ENCODE peak calls at places on chromosomes 6 and 20, in nine cellular contexts. N, A, F, P, J, C, B, I and U are unnamed samples. For H3K4me1, the result is how much of the 10 kb centered on the place peaks cover.

GRCh38 chr6:125741336-125741735 is 8.1 kb upstream of the HEY2 start:
- DNase-seq in F (no peak), C (no peak), P (no peak), B (no peak), J (no peak), I (no peak), N (no peak), A (no peak), U (no peak)

GRCh38 chr6:126628125-126628524 is 288.2 kb downstream of the CENPW start:
- DNase-seq in B (no peak), P (no peak), C (no peak), N (no peak), F (no peak), I (no peak), A (no peak), J (no peak), U (no peak)

GRCh38 chr6:33279971-33280511 is 3.1 kb downstream of the B3GALT4 start:
- DNase-seq in P (no peak), N (no peak), C (no peak), J (no peak), I (peak), A (peak), B (no peak), F (no peak), U (no peak)

GRCh38 chr6:121335111-121336008 is 1.1 kb upstream of the TBC1D32 start:
- DNase-seq in N (no peak), A (no peak), I (no peak), P (no peak), C (no peak), F (no peak), B (no peak), J (no peak), U (no peak)

GRCh38 chr6:121794630-121795029 is 359.2 kb downstream of the GJA1 start:
- DNase-seq in B (no peak), N (no peak), I (peak), P (no peak), F (no peak), J (peak), C (no peak), A (peak), U (no peak)

GRCh38 chr6:25503686-25504085 is 148.3 kb upstream of the SCGN start:
- DNase-seq in B (no peak), N (no peak), P (no peak), C (no peak), J (no peak), F (no peak), A (no peak), I (no peak), U (no peak)

GRCh38 chr6:39927159-39927558 is 7.1 kb downstream of the MOCS1 start:
- DNase-seq in J (no peak), I (no peak), N (no peak), F (no peak), C (no peak), B (no peak), P (no peak), A (peak), U (no peak)

GRCh38 chr6:33661118-33661838 is 40.2 kb downstream of the ITPR3 start:
- DNase-seq in B (no peak), I (no peak), F (no peak), N (no peak), P (no peak), A (no peak), J (no peak), C (no peak), U (no peak)

GRCh38 chr20:48799315-48800105 is 28.3 kb downstream of the PREX1 start:
- DNase-seq in B (no peak), I (no peak), J (no peak), P (no peak), A (no peak), F (no peak), N (no peak), C (no peak), U (no peak)

GRCh38 chr6:53359088-53359842 is 10.5 kb upstream of the ELOVL5 start:
- DNase-seq in B (peak), I (peak), J (peak), A (peak), C (peak), P (peak), N (peak), F (peak), U (peak)

GRCh38 chr6:13924949-13925881 is at the start of gene RNF182:
- DNase-seq in A (peak), B (no peak), F (peak), J (no peak), I (no peak), C (no peak), N (no peak), P (no peak), U (no peak)

GRCh38 chr6:22330941-22331340 is 34.1 kb upstream of the PRL start:
- DNase-seq in I (no peak), J (no peak), F (no peak), N (no peak), C (no peak), P (no peak), A (no peak), B (no peak), U (no peak)

GRCh38 chr20:36646678-36647077 is 682 bp upstream of the SLA2 start:
- DNase-seq in P (no peak), C (no peak), J (no peak), A (no peak), N (no peak), I (no peak), F (no peak), B (no peak), U (no peak)

GRCh38 chr6:139308936-139309603 is 17.3 kb upstream of the TXLNB start:
- DNase-seq in I (peak), J (peak), N (no peak), B (peak), C (no peak), P (no peak), A (peak), F (no peak), U (no peak)

GRCh38 chr6:30915591-30915946 is 1.5 kb downstream of the VARS2 start:
- DNase-seq in N (no peak), P (no peak), C (no peak), A (peak), B (peak), J (no peak), I (peak), F (peak), U (no peak)

GRCh38 chr20:11168026-11168425 is 494.2 kb upstream of the JAG1 start:
- DNase-seq in C (no peak), I (no peak), F (no peak), A (no peak), J (no peak), N (no peak), P (no peak), B (no peak), U (no peak)

GRCh38 chr6:39834278-39834677 is 42.1 kb downstream of the DAAM2 start:
- DNase-seq in F (no peak), A (no peak), J (no peak), B (no peak), C (no peak), N (no peak), I (no peak), P (no peak), U (no peak)

GRCh38 chr20:3981132-3981452 is 34.3 kb downstream of the RNF24 start:
- DNase-seq in J (no peak), I (no peak), C (no peak), N (no peak), P (no peak), F (no peak), A (no peak), B (no peak), U (no peak)

DNA sequence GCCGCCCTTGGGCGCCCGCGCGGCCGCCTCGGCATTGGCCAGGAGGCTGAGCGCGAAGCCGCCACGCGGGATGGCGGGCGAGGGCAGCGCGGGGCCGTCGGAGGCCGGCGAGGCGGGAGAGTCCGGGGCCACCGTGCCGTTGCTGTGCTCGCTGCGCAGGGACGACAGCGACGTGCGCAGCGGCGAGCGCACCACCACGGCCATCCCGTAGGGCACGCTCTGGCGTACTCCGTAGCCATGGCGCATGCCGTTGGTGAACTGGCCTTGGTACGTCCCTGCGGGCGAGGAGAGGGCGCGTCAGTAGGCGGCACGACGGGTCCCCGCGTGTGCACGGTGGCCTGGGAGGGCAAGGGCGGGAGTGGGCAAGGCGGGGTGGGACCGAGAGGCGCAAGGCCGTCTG is 26.9 kb downstream of the JPH2 start:
- DNase-seq in A (no peak), I (no peak), J (no peak), F (no peak), P (no peak), N (no peak), C (no peak), B (no peak), U (no peak)
- H3K4me1 ChIP-seq in A (under half), I (under half), J (under half), F (under half), P (under half), N (under half), C (under half), B (under half), U (under half)

GRCh38 chr6:44221291-44221960 is 2.0 kb upstream of the SLC29A1 start:
- DNase-seq in P (peak), J (peak), B (peak), A (peak), N (peak), C (peak), F (peak), I (peak), U (peak)
- H3K4me1 ChIP-seq in P (half or more), J (under half), B (under half), A (under half), N (half or more), C (half or more), F (under half), I (half or more), U (under half)

DNA sequence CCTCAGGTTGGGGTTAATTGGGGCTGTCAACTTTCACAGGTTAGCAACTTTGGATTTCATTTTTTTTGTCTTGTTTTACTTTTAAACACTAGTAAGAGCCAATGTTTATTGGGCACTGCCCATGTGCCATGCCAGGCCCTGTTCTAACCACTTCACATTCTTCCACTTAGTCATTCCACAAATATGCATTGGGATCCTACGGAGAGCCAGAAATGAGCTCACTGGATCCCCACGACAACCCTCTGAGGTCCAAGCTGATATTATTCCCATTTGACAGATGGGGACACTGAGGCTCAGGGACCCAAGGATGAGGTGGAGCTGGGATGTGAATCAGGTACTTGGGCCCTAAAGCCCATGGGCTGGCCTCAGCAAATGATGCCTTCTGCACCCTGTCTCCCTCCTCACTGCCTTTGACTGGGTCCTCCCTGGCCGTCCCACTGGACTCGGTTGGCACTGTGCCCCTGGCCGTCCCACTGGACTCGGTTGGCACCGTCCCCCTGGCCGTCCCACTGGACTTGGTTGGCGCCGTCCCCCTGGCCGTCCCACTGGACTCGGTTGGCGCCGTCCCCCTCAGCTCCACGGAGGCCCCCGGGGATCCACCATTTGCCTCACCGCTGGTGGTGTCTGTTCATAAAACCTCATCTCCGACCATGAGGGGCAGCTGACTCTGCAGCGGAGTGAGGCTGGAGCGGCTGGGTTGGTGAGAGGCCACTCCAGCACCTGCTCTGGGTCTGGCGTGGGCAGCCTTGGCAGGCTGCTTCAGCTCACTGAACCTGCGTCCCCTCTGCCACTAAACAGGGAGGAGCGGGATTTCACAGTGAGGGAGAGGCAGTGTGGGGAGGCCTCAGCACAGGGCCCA is 4.8 kb upstream of the PMEPA1 start:
- DNase-seq in J (no peak), P (no peak), N (peak), F (no peak), I (no peak), A (peak), B (no peak), C (no peak), U (no peak)
- H3K4me1 ChIP-seq in J (under half), P (under half), N (half or more), F (under half), I (under half), A (half or more), B (under half), C (half or more), U (under half)

DNA sequence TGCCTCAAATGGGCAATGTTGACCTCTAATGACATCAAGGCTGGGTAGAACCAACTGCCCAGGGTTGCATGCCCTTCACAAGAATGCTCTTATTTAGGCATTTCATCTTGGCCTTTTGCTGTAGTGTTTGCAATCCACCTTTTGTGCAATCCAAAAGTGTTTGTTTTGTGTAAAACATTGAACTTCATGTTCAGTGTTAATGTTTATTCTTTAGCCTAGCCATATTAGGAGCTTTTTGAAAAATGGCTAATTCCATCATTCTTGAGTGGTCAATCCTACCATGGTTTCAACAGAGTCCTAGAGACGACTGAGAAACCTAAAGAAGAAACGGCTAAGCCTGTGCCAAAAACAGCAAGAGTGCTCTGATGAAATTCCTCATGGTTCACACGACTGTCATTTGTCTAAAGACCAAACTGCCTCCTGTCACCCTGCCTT is 279.6 kb upstream of the PRDM1 start:
- DNase-seq in I (no peak), F (no peak), P (no peak), J (no peak), A (no peak), C (no peak), N (no peak), B (no peak), U (no peak)
- H3K4me1 ChIP-seq in I (under half), F (under half), P (under half), J (under half), A (half or more), C (under half), N (under half), B (under half), U (under half)

DNA sequence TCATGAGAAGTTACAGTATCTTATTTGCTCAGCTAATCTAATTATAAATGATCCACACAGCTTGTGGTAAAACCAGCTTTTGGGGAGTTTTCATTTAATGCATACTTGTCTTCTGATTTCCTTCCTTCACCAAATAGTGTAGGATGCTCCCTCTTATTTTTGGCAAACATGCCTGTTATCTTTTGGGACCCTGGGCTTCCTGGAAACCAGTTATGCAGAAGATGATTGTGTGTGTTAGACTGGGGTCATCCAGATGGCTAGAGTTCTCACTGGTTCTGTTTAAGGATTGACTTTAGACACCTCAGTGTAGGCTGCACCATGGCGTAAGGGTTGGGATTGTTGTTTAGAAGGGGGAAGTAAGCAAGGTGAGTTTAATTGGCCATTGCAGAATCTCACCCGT is 61.3 kb downstream of the PTPN1 start:
- DNase-seq in I (no peak), N (no peak), C (no peak), A (no peak), B (no peak), J (no peak), P (no peak), F (no peak), U (no peak)
- H3K4me1 ChIP-seq in I (under half), N (under half), C (half or more), A (under half), B (under half), J (under half), P (under half), F (under half), U (under half)